ENCODE peak calls at places on chromosomes 2 and 18, in seven cellular contexts. N is neuronal stem cell, Q is IMR-90, F is H1, D is mesenchymal stem cell, L is trophoblast cell, B is H9. U is an unnamed sample.

GRCh38 chr2:8119782-8120551 is 561.9 kb upstream of the ID2 start:
- DNase-seq in N (peak), Q (peak), F (no peak), D (peak), L (peak), B (no peak), U (peak)

GRCh38 chr2:111119004-111119846 is 1.5 kb upstream of the BCL2L11 start:
- DNase-seq in N (peak), Q (no peak), F (peak), D (peak), L (no peak), B (peak), U (peak)

GRCh38 chr2:171185941-171186340 is 25.2 kb upstream of the TLK1 start:
- DNase-seq in N (no peak), Q (peak), F (no peak), D (no peak), L (no peak), B (no peak), U (no peak)

GRCh38 chr2:68320118-68320641 is 431 bp upstream of the CNRIP1 start:
- DNase-seq in N (peak), Q (no peak), F (peak), D (no peak), L (no peak), B (peak), U (peak)

GRCh38 chr2:124533226-124533954 is 508.3 kb downstream of the CNTNAP5 start:
- DNase-seq in N (no peak), Q (no peak), F (no peak), D (no peak), L (no peak), B (peak), U (no peak)

GRCh38 chr2:238523158-238524110 is 96.7 kb downstream of the ASB1 start:
- DNase-seq in N (peak), Q (peak), F (peak), D (no peak), L (no peak), B (peak), U (peak)

GRCh38 chr2:128438586-128438985 is 119.9 kb upstream of the HS6ST1 start:
- DNase-seq in N (no peak), Q (no peak), F (peak), D (no peak), L (no peak), B (no peak), U (no peak)

GRCh38 chr18:12287684-12288405 is 20.2 kb upstream of the TUBB6 start:
- DNase-seq in N (no peak), Q (peak), F (peak), D (peak), L (peak), B (peak), U (peak)

GRCh38 chr2:145066151-145066661 is 546.3 kb upstream of the ZEB2 start:
- DNase-seq in N (no peak), Q (peak), F (no peak), D (peak), L (no peak), B (no peak), U (no peak)

GRCh38 chr2:145064476-145064875 is 544.6 kb upstream of the ZEB2 start:
- DNase-seq in N (no peak), Q (peak), F (no peak), D (no peak), L (no peak), B (no peak), U (no peak)

GRCh38 chr2:145066795-145067194 is 546.9 kb upstream of the ZEB2 start:
- DNase-seq in N (peak), Q (no peak), F (no peak), D (no peak), L (no peak), B (no peak), U (no peak)

GRCh38 chr2:145067631-145068030 is 547.7 kb upstream of the ZEB2 start:
- DNase-seq in N (no peak), Q (no peak), F (no peak), D (no peak), L (no peak), B (no peak), U (no peak)

GRCh38 chr2:145065278-145065677 is 545.4 kb upstream of the ZEB2 start:
- DNase-seq in N (no peak), Q (peak), F (no peak), D (no peak), L (no peak), B (no peak), U (no peak)
- H2AK5ac ChIP-seq in N (no peak), Q (no peak), F (no peak), D (no peak), L (no peak), B (no peak), U (no peak)

GRCh38 chr2:25639131-25639530 is 34.2 kb downstream of the DTNB start:
- DNase-seq in N (no peak), Q (peak), F (no peak), D (no peak), L (peak), B (no peak), U (no peak)
- H2AK5ac ChIP-seq in N (no peak), Q (no peak), F (no peak), D (no peak), L (no peak), B (no peak), U (no peak)

DNA sequence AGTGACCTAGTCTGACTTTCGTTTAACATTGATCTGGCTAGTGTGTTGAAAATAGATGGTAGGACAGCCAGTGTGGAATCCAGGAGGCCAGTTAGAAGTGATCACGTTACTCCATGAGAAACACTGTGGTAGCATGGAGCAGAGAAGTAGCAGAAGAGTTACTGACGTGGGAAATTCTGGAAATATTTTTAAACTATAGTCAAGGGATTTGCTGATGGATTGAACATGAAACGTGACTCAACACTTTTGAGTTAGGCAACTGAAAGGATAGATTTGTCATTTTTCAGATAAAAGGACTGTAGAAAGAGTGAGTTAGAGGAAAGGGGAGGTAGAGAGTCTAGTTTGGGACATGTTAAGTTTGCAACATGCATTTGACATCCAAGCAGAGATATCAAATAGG is 130.4 kb downstream of the IRS1 start:
- DNase-seq in N (no peak), Q (no peak), F (no peak), D (no peak), L (no peak), B (no peak), U (no peak)
- H2AK5ac ChIP-seq in N (no peak), Q (no peak), F (no peak), D (no peak), L (no peak), B (no peak), U (no peak)

GRCh38 chr2:55155764-55156221 is 76.3 kb downstream of the CLHC1 start:
- DNase-seq in N (no peak), Q (peak), F (no peak), D (peak), L (no peak), B (no peak), U (no peak)

GRCh38 chr2:55155206-55155605 is 76.9 kb downstream of the CLHC1 start:
- DNase-seq in N (no peak), Q (no peak), F (no peak), D (no peak), L (no peak), B (no peak), U (no peak)

GRCh38 chr2:55157474-55157884 is 74.6 kb downstream of the CLHC1 start:
- DNase-seq in N (no peak), Q (peak), F (no peak), D (peak), L (no peak), B (no peak), U (peak)

GRCh38 chr2:55154525-55155030 is 77.5 kb downstream of the CLHC1 start:
- DNase-seq in N (no peak), Q (no peak), F (no peak), D (no peak), L (no peak), B (no peak), U (no peak)

GRCh38 chr2:55156326-55156725 is 75.8 kb downstream of the CLHC1 start:
- DNase-seq in N (no peak), Q (peak), F (no peak), D (peak), L (no peak), B (no peak), U (peak)
- H2AK5ac ChIP-seq in N (no peak), Q (peak), F (no peak), D (peak), L (no peak), B (no peak), U (no peak)

U was measured in mesendoderm.